ENCODE peak calls at places on chromosome 16, in nine cellular contexts. S, B, M, E, U, V, A, N and Y are unnamed samples.

GRCh38 chr16:26078971-26079370 is 387.2 kb downstream of the HS3ST4 start:
- DNase-seq in S (no peak), B (no peak), M (no peak), E (no peak), U (no peak), V (no peak), A (no peak), N (no peak), Y (no peak)

GRCh38 chr16:21208831-21209230 is 2.5 kb downstream of the ZP2 start:
- DNase-seq in S (no peak), B (no peak), M (no peak), E (no peak), U (no peak), V (no peak), A (no peak), N (no peak), Y (no peak)

GRCh38 chr16:13307255-13307654 is 405.9 kb downstream of the SHISA9 start:
- DNase-seq in S (no peak), B (no peak), M (no peak), E (peak), U (no peak), V (no peak), A (no peak), N (no peak), Y (peak)

GRCh38 chr16:69179255-69180010 is 7.5 kb upstream of the SNTB2 start:
- DNase-seq in S (no peak), B (peak), M (peak), E (peak), U (no peak), V (peak), A (no peak), N (peak), Y (peak)

GRCh38 chr16:56755038-56755437 is 25.1 kb downstream of the NUP93 start:
- DNase-seq in S (no peak), B (no peak), M (no peak), E (no peak), U (no peak), V (no peak), A (no peak), N (no peak), Y (no peak)

GRCh38 chr16:47492036-47492427 is 30.9 kb downstream of the PHKB start:
- DNase-seq in S (no peak), B (no peak), M (no peak), E (no peak), U (no peak), V (no peak), A (no peak), N (no peak), Y (no peak)

GRCh38 chr16:56547120-56547948 is 17.5 kb upstream of the MT4 start:
- DNase-seq in S (peak), B (no peak), M (no peak), E (peak), U (no peak), V (peak), A (no peak), N (no peak), Y (peak)

GRCh38 chr16:24309222-24309905 is 53.2 kb downstream of the CACNG3 start:
- DNase-seq in S (no peak), B (peak), M (no peak), E (no peak), U (no peak), V (peak), A (no peak), N (peak), Y (no peak)

GRCh38 chr16:55501549-55502322 is 7.1 kb upstream of the LPCAT2 start:
- DNase-seq in S (peak), B (no peak), M (no peak), E (no peak), U (no peak), V (no peak), A (no peak), N (no peak), Y (no peak)

GRCh38 chr16:87684106-87684677 is 81.6 kb downstream of the KLHDC4 start:
- DNase-seq in S (no peak), B (no peak), M (no peak), E (no peak), U (no peak), V (no peak), A (no peak), N (no peak), Y (no peak)

GRCh38 chr16:69930117-69930776 is 20.9 kb upstream of the CLEC18A start:
- DNase-seq in S (peak), B (no peak), M (peak), E (no peak), U (no peak), V (peak), A (peak), N (peak), Y (peak)

GRCh38 chr16:3503513-3503912 is 2.7 kb downstream of the CLUAP1 start:
- DNase-seq in S (no peak), B (no peak), M (no peak), E (no peak), U (no peak), V (no peak), A (no peak), N (no peak), Y (no peak)

GRCh38 chr16:78252757-78253156 is 153.3 kb downstream of the WWOX start:
- DNase-seq in S (no peak), B (no peak), M (no peak), E (no peak), U (no peak), V (no peak), A (no peak), N (no peak), Y (no peak)

GRCh38 chr16:21158208-21159110 is at the start of gene LDAF1:
- DNase-seq in S (peak), B (peak), M (peak), E (no peak), U (peak), V (peak), A (peak), N (peak), Y (peak)

GRCh38 chr16:88428616-88429386 is 24.3 kb upstream of the ZFPM1 start:
- DNase-seq in S (no peak), B (no peak), M (no peak), E (no peak), U (no peak), V (no peak), A (no peak), N (no peak), Y (no peak)

GRCh38 chr16:7515543-7515942 is 182.9 kb downstream of the RBFOX1 start:
- DNase-seq in S (no peak), B (no peak), M (no peak), E (no peak), U (no peak), V (no peak), A (no peak), N (no peak), Y (no peak)

GRCh38 chr16:78925071-78925714 is 675.3 kb downstream of the MAF start:
- DNase-seq in S (peak), B (no peak), M (no peak), E (no peak), U (no peak), V (no peak), A (no peak), N (peak), Y (no peak)

GRCh38 chr16:87210949-87211348 is 106.2 kb downstream of the C16orf95 start:
- DNase-seq in S (no peak), B (no peak), M (no peak), E (no peak), U (no peak), V (no peak), A (no peak), N (no peak), Y (peak)

GRCh38 chr16:76854234-76854633 is 336.8 kb upstream of the MON1B start:
- DNase-seq in S (peak), B (no peak), M (no peak), E (no peak), U (no peak), V (peak), A (no peak), N (no peak), Y (no peak)

GRCh38 chr16:9908613-9909012 is 273.6 kb downstream of the GRIN2A start:
- DNase-seq in S (no peak), B (no peak), M (no peak), E (no peak), U (no peak), V (no peak), A (no peak), N (no peak), Y (no peak)

GRCh38 chr16:69123894-69124293 is 8.5 kb downstream of the CHTF8 start:
- DNase-seq in S (peak), B (no peak), M (no peak), E (no peak), U (no peak), V (peak), A (peak), N (peak), Y (peak)

GRCh38 chr16:72990003-72990521 is 57.9 kb downstream of the ZFHX3 start:
- DNase-seq in S (peak), B (no peak), M (peak), E (peak), U (peak), V (peak), A (no peak), N (peak), Y (peak)

GRCh38 chr16:73152731-73153130 is 104.8 kb upstream of the ZFHX3 start:
- DNase-seq in S (peak), B (no peak), M (no peak), E (no peak), U (no peak), V (peak), A (no peak), N (no peak), Y (no peak)

GRCh38 chr16:84005391-84005790 is 37.2 kb downstream of the SLC38A8 start:
- DNase-seq in S (no peak), B (no peak), M (no peak), E (no peak), U (no peak), V (no peak), A (no peak), N (no peak), Y (no peak)

GRCh38 chr16:85631802-85632393 is 18.8 kb downstream of the GSE1 start:
- DNase-seq in S (no peak), B (no peak), M (no peak), E (no peak), U (no peak), V (no peak), A (no peak), N (no peak), Y (no peak)
- TF ChIP-seq CTCF in S (peak), B (no peak), M (no peak), E (no peak), U (no peak), V (peak), A (no peak), N (no peak), Y (peak)

DNA sequence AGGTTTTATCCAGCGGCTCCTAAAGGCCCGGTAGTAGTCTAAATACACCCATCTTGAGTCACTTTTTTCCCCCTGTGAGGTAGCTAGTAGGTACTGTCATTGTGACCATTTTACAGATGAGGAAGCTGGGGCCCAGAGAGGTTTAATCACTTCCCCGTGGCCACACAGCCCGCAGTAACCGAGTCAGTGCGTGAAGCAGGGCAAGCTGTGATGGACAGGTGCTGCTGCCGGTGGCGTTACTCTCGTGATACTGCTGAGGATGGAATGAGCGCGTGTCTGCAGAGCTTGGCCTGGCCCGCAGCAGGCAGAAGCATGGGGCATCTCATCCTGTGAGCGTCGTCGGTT is 226.3 kb upstream of the CIBAR2 start:
- DNase-seq in S (no peak), B (no peak), M (no peak), E (no peak), U (no peak), V (no peak), A (no peak), N (no peak), Y (no peak)
- TF ChIP-seq CTCF in S (no peak), B (no peak), M (no peak), E (no peak), U (no peak), V (no peak), A (no peak), N (no peak), Y (no peak)

DNA sequence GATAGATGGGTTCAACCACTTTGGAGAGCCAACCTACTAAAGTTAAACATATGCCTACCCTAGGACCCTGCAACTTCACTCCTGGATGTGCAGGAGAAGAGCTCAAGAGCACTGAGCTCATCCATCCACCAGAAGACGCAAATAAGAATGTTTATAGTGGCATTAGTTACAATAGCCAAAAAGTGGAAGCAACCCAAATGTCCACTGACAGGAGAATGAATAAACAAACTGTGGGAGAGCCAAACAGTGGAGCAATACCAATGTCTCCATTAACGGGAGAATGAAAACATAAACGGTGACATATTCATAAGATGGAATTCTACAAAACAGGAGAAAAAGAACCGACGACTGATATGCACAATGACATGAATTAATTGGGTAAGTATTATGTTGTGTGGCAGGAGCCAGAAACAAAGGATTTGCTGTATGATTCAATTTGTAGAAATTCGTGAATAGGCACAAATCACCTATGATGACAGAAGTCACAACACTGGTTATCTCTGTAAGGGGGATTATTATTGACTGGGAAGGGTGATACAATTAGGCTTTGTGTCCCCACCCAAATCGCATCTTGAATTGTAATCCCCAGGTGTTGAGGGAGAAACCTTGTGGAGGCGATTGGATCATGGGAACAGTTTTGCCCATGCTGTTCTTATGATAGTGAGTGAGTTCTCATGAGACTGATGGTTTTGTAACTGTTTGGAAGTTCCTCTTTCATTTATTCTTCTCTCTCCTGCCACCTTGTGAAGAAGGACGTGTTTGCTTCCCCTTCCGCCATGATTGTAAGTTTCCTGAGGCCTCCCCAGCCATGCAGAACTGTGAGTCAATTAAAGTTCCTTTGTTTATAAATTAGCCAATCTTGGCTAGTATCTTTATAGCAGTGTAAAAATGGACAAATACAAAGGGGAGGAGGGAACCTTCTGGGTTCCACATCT is 57.9 kb upstream of the PLCG2 start:
- DNase-seq in S (no peak), B (no peak), M (no peak), E (no peak), U (no peak), V (no peak), A (no peak), N (no peak), Y (peak)
- TF ChIP-seq CTCF in S (no peak), B (no peak), M (no peak), E (no peak), U (no peak), V (no peak), A (no peak), N (no peak), Y (peak)

GRCh38 chr16:71542377-71542776 is 16.2 kb downstream of the CHST4 start:
- DNase-seq in S (peak), B (peak), M (peak), E (no peak), U (peak), V (peak), A (peak), N (peak), Y (no peak)
- TF ChIP-seq CTCF in S (peak), B (peak), M (peak), E (peak), U (no peak), V (peak), A (peak), N (no peak), Y (peak)

GRCh38 chr16:66275795-66276428 is 90.6 kb upstream of the CDH5 start:
- DNase-seq in S (peak), B (peak), M (peak), E (no peak), U (no peak), V (peak), A (no peak), N (peak), Y (peak)

GRCh38 chr16:66273644-66274334 is 92.7 kb upstream of the CDH5 start:
- DNase-seq in S (peak), B (no peak), M (no peak), E (no peak), U (no peak), V (peak), A (no peak), N (no peak), Y (peak)

GRCh38 chr16:66272461-66272860 is 94.0 kb upstream of the CDH5 start:
- DNase-seq in S (peak), B (no peak), M (no peak), E (no peak), U (no peak), V (no peak), A (no peak), N (no peak), Y (no peak)

GRCh38 chr16:66273036-66273435 is 93.5 kb upstream of the CDH5 start:
- DNase-seq in S (no peak), B (no peak), M (no peak), E (no peak), U (no peak), V (peak), A (no peak), N (no peak), Y (no peak)

DNA sequence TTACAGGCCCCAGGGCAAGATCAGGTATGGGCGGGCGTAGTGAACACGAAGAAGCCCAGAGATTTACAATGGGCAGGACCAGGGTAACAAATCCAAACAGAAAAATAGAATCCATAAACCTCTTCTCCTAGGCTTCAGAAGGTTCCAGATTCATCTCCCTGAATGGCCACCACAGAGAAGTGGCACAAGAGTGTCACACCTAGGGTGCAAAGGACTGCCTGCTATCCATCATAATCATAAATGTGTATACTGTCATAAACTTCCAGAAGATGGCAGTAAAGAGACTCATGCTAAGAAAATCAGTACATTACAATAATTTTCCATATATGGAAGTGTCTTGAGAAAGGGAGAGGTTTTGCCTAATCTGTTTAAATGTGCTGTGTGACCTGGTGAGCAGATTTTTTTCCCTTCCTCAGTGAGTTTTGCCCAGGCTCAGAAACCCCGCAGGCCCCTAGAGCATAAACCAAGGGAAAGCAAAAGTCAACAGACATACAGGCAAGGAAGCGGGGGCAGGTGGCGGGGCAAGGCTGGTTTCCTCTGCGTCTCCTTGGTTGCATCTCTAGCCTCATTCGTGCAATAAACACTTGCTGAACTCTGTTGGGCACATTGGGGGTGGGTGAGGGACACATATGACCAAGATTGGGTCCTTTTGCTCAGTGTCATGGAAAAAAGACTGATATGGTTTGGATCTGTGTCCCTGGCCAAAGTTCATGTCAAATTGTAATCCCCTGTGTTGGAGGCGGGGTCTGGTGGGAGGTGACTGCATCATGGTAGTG is 92.0 kb upstream of the CDH5 start:
- DNase-seq in S (peak), B (peak), M (no peak), E (no peak), U (no peak), V (peak), A (no peak), N (no peak), Y (peak)
- TF ChIP-seq CTCF in S (no peak), B (peak), M (no peak), E (peak), U (no peak), V (peak), A (no peak), N (no peak), Y (peak)

GRCh38 chr16:30124985-30125379 is 2.0 kb upstream of the MAPK3 start:
- DNase-seq in S (no peak), B (no peak), M (no peak), E (no peak), U (no peak), V (no peak), A (no peak), N (no peak), Y (no peak)

GRCh38 chr16:30120340-30121105 is 2.5 kb downstream of the MAPK3 start:
- DNase-seq in S (no peak), B (no peak), M (no peak), E (no peak), U (no peak), V (peak), A (no peak), N (no peak), Y (no peak)

GRCh38 chr16:30121741-30122620 is 1.0 kb downstream of the MAPK3 start:
- DNase-seq in S (peak), B (no peak), M (peak), E (no peak), U (no peak), V (no peak), A (no peak), N (peak), Y (no peak)

GRCh38 chr16:30119428-30119827 is 3.6 kb downstream of the MAPK3 start:
- DNase-seq in S (no peak), B (no peak), M (no peak), E (no peak), U (no peak), V (no peak), A (no peak), N (no peak), Y (no peak)

DNA sequence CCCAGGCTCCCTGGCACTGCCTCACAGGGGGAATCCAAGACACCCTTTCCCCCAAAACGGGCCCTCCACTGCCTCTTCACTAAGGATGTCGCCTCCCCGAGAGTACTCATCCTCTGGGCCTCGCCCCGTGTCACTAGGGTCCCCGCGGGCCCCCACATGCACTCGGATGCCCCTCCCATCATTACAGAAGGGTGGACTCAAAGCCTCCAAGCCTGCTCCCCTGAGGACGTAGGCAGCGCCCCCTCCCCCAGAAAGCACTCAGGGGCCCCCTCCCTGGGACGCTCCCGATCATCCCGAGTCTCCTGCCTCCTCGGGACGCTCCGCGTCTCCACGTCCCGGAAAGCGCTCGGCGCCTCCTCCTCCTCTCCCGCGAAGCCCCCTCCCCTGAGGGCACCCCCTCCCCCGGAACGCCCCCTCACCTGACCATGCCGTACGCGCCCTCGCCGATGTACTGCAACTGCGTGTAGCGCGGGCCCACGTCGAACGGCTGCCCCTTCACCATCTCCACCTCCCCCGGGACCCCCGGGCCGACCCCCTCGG is 329 bp downstream of the MAPK3 start:
- DNase-seq in S (no peak), B (no peak), M (no peak), E (no peak), U (no peak), V (peak), A (no peak), N (no peak), Y (no peak)
- TF ChIP-seq CTCF in S (no peak), B (no peak), M (no peak), E (no peak), U (no peak), V (no peak), A (no peak), N (no peak), Y (peak)